ENCODE peak calls at places on chromosome 13, in six cellular contexts. L, T, X, J, I and O are unnamed samples.

GRCh38 chr13:29844441-29844840 is 6.0 kb downstream of the UBL3 start:
- DNase-seq in L (no peak), T (no peak), X (no peak), J (no peak), I (no peak), O (no peak)

GRCh38 chr13:90197722-90198121 is 1149.8 kb upstream of the MIR17HG start:
- DNase-seq in L (no peak), T (no peak), X (no peak), J (no peak), I (no peak), O (no peak)

GRCh38 chr13:110341445-110342247 is 34.6 kb downstream of the COL4A2 start:
- DNase-seq in L (no peak), T (peak), X (peak), J (no peak), I (no peak), O (no peak)

GRCh38 chr13:47211106-47211505 is 314.3 kb upstream of the HTR2A start:
- DNase-seq in L (peak), T (no peak), X (no peak), J (no peak), I (no peak), O (no peak)

GRCh38 chr13:110138009-110138699 is 168.8 kb downstream of the COL4A1 start:
- DNase-seq in L (no peak), T (peak), X (peak), J (peak), I (peak), O (no peak)

GRCh38 chr13:75038315-75038881 is 443.6 kb downstream of the TBC1D4 start:
- DNase-seq in L (no peak), T (no peak), X (no peak), J (no peak), I (no peak), O (no peak)

GRCh38 chr13:70380809-70381208 is 272.6 kb upstream of the KLHL1 start:
- DNase-seq in L (no peak), T (no peak), X (no peak), J (no peak), I (no peak), O (no peak)

GRCh38 chr13:97953376-97953970 is at the start of gene IPO5:
- DNase-seq in L (no peak), T (no peak), X (no peak), J (no peak), I (no peak), O (no peak)

GRCh38 chr13:94322925-94323324 is 156.6 kb downstream of the DCT start:
- DNase-seq in L (no peak), T (no peak), X (no peak), J (no peak), I (no peak), O (no peak)

GRCh38 chr13:80477641-80478443 is 136.9 kb upstream of the SPRY2 start:
- DNase-seq in L (no peak), T (no peak), X (no peak), J (no peak), I (no peak), O (no peak)